ENCODE peak calls at places on chromosomes 11 and 22, in six cellular contexts. One of them, this sample, is unnamed.

GRCh38 chr22:35728639-35729308 is 11.1 kb downstream of the APOL5 start:
- DNase-seq in body of pancreas: peak
- DNase-seq in NCI-H345: peak
- DNase-seq in H9: no peak
- DNase-seq in fibroblast of mammary gland: no peak
- DNase-seq in T-helper 9 cell: no peak
- DNase-seq in this sample: no peak

GRCh38 chr11:106724293-106724892 is 293.9 kb downstream of the GUCY1A2 start:
- DNase-seq in body of pancreas: no peak
- DNase-seq in NCI-H345: no peak
- DNase-seq in H9: no peak
- DNase-seq in fibroblast of mammary gland: peak
- DNase-seq in T-helper 9 cell: no peak
- DNase-seq in this sample: no peak

GRCh38 chr11:47980907-47981621 is 705 bp downstream of the PTPRJ start:
- DNase-seq in body of pancreas: peak
- DNase-seq in NCI-H345: peak
- DNase-seq in H9: peak
- DNase-seq in fibroblast of mammary gland: no peak
- DNase-seq in T-helper 9 cell: peak
- DNase-seq in this sample: no peak

GRCh38 chr22:30705710-30706651 is 11.3 kb downstream of the OSBP2 start:
- DNase-seq in body of pancreas: peak
- DNase-seq in NCI-H345: peak
- DNase-seq in H9: no peak
- DNase-seq in fibroblast of mammary gland: peak
- DNase-seq in T-helper 9 cell: no peak
- DNase-seq in this sample: peak

GRCh38 chr11:102448869-102449224 is 3.7 kb downstream of the TMEM123 start:
- DNase-seq in body of pancreas: no peak
- DNase-seq in NCI-H345: no peak
- DNase-seq in H9: no peak
- DNase-seq in fibroblast of mammary gland: no peak
- DNase-seq in T-helper 9 cell: no peak
- DNase-seq in this sample: no peak

GRCh38 chr22:18996376-18996900 is 60.3 kb upstream of the PRODH start:
- DNase-seq in body of pancreas: no peak
- DNase-seq in NCI-H345: no peak
- DNase-seq in H9: no peak
- DNase-seq in fibroblast of mammary gland: no peak
- DNase-seq in T-helper 9 cell: no peak
- DNase-seq in this sample: no peak

GRCh38 chr11:67282155-67282875 is 6.8 kb upstream of the ANKRD13D start:
- DNase-seq in body of pancreas: peak
- DNase-seq in NCI-H345: no peak
- DNase-seq in H9: no peak
- DNase-seq in fibroblast of mammary gland: no peak
- DNase-seq in T-helper 9 cell: peak
- DNase-seq in this sample: no peak

GRCh38 chr22:35258144-35258988 is 1.1 kb downstream of the HMGXB4 start:
- DNase-seq in body of pancreas: peak
- DNase-seq in NCI-H345: no peak
- DNase-seq in H9: peak
- DNase-seq in fibroblast of mammary gland: peak
- DNase-seq in T-helper 9 cell: peak
- DNase-seq in this sample: peak

GRCh38 chr22:23219787-23220484 is 39.6 kb downstream of the BCR start:
- DNase-seq in body of pancreas: peak
- DNase-seq in NCI-H345: peak
- DNase-seq in H9: no peak
- DNase-seq in fibroblast of mammary gland: peak
- DNase-seq in T-helper 9 cell: no peak
- DNase-seq in this sample: no peak

GRCh38 chr11:65911682-65912568 is 6.9 kb downstream of the C11orf68 start:
- DNase-seq in body of pancreas: peak
- DNase-seq in NCI-H345: peak
- DNase-seq in H9: peak
- DNase-seq in fibroblast of mammary gland: peak
- DNase-seq in T-helper 9 cell: no peak
- DNase-seq in this sample: no peak

GRCh38 chr22:30310881-30311771 is 15.6 kb downstream of the TBC1D10A start:
- DNase-seq in body of pancreas: peak
- DNase-seq in NCI-H345: no peak
- DNase-seq in H9: no peak
- DNase-seq in fibroblast of mammary gland: peak
- DNase-seq in T-helper 9 cell: no peak
- DNase-seq in this sample: peak